ENCODE peak calls at places on chromosomes 1 and 21, in four cellular contexts. F is GM20000, G is astrocyte of the cerebellum, X is astrocyte of the spinal cord. K is an unnamed sample.

GRCh38 chr1:99548924-99549605 is 96.8 kb upstream of the PALMD start:
- DNase-seq in F (no peak), G (peak; percentile 42), X (peak; percentile 65), K (no peak)

GRCh38 chr1:24413350-24414163 is at the start of gene STPG1:
- DNase-seq in F (peak; percentile 89), G (peak; percentile 65), X (peak; percentile 82), K (peak; percentile 50)

GRCh38 chr1:99503276-99503747 is 142.6 kb upstream of the PALMD start:
- DNase-seq in F (no peak), G (peak; percentile 11), X (peak; percentile 71), K (no peak)

GRCh38 chr1:55402117-55402516 is 187.0 kb upstream of the USP24 start:
- DNase-seq in F (no peak), G (peak; percentile 31), X (peak; percentile 68), K (no peak)

GRCh38 chr1:179831852-179832699 is 45.5 kb downstream of the TOR1AIP2 start:
- DNase-seq in F (no peak), G (peak; percentile 70), X (peak; percentile 30), K (no peak)

GRCh38 chr1:247487057-247487456 is 29.2 kb upstream of the OR2B11 start:
- DNase-seq in F (peak; percentile 63), G (peak; percentile 13), X (peak; percentile 10), K (no peak)

GRCh38 chr1:192131914-192132313 is 26.3 kb upstream of the RGS18 start:
- DNase-seq in F (no peak), G (no peak), X (no peak), K (no peak)

GRCh38 chr21:37668462-37669239 is 247.6 kb downstream of the KCNJ6 start:
- DNase-seq in F (no peak), G (no peak), X (no peak), K (no peak)

GRCh38 chr1:29478879-29479278 is 242.6 kb downstream of the PTPRU start:
- DNase-seq in F (no peak), G (no peak), X (no peak), K (peak; percentile 7)

GRCh38 chr1:235075121-235075954 is 53.3 kb downstream of the TOMM20 start:
- DNase-seq in F (peak; percentile 73), G (peak; percentile 32), X (peak; percentile 92), K (no peak)

GRCh38 chr1:9766759-9767442 is 56.9 kb downstream of the CLSTN1 start:
- DNase-seq in F (no peak), G (peak; percentile 98), X (peak; percentile 99), K (no peak)

GRCh38 chr1:44792736-44793502 is 4.9 kb upstream of the BEST4 start:
- DNase-seq in F (no peak), G (no peak), X (no peak), K (no peak)

GRCh38 chr21:43734830-43735229 is 15.9 kb downstream of the PDXK start:
- DNase-seq in F (no peak), G (peak; percentile 83), X (peak; percentile 74), K (no peak)

GRCh38 chr1:233544304-233544703 is 69.6 kb upstream of the KCNK1 start:
- DNase-seq in F (no peak), G (no peak), X (no peak), K (no peak)

GRCh38 chr1:78045850-78046778 is at the start of gene GIPC2:
- DNase-seq in F (peak; percentile 41), G (no peak), X (peak; percentile 35), K (no peak)

GRCh38 chr1:227560814-227561213 is 2.5 kb upstream of the ZNF678 start:
- DNase-seq in F (no peak), G (no peak), X (no peak), K (no peak)

GRCh38 chr1:201268604-201269151 is 14.6 kb upstream of the PKP1 start:
- DNase-seq in F (no peak), G (peak; percentile 18), X (peak; percentile 74), K (no peak)

GRCh38 chr1:226644541-226645176 is 94.4 kb downstream of the ITPKB start:
- DNase-seq in F (no peak), G (no peak), X (no peak), K (no peak)

GRCh38 chr1:77126309-77126708 is 92.9 kb downstream of the PIGK start:
- DNase-seq in F (peak; percentile 31), G (peak; percentile 76), X (peak; percentile 79), K (no peak)

GRCh38 chr1:103284270-103284669 is 175.9 kb upstream of the COL11A1 start:
- DNase-seq in F (no peak), G (peak; percentile 40), X (peak; percentile 75), K (no peak)

GRCh38 chr1:211578640-211579433 is at the start of gene SLC30A1:
- DNase-seq in F (peak; percentile 100), G (peak; percentile 96), X (peak; percentile 99), K (peak; percentile 98)

GRCh38 chr21:44526096-44526997 is 13.6 kb downstream of the KRTAP10-1 start:
- DNase-seq in F (no peak), G (no peak), X (no peak), K (no peak)

GRCh38 chr1:145777357-145778145 is 46.3 kb downstream of the RNF115 start:
- DNase-seq in F (no peak), G (no peak), X (no peak), K (no peak)

GRCh38 chr1:8706995-8707396 is 110.4 kb downstream of the RERE start:
- DNase-seq in F (no peak), G (no peak), X (no peak), K (no peak)

GRCh38 chr1:22855668-22856606 is 116.7 kb downstream of the LACTBL1 start:
- DNase-seq in F (no peak), G (no peak), X (no peak), K (no peak)

GRCh38 chr1:60894121-60894520 is 188.2 kb upstream of the NFIA start:
- DNase-seq in F (no peak), G (no peak), X (no peak), K (no peak)

GRCh38 chr1:56324504-56324903 is 254.9 kb downstream of the PLPP3 start:
- DNase-seq in F (no peak), G (no peak), X (no peak), K (no peak)

GRCh38 chr1:226026833-226027232 is 27.7 kb upstream of the SDE2 start:
- DNase-seq in F (no peak), G (no peak), X (no peak), K (no peak)

GRCh38 chr1:243713470-243714186 is 136.4 kb downstream of the AKT3 start:
- DNase-seq in F (no peak), G (peak; percentile 26), X (peak; percentile 50), K (no peak)

GRCh38 chr1:209863766-209864485 is 36.2 kb downstream of the UTP25 start:
- DNase-seq in F (no peak), G (no peak), X (no peak), K (no peak)

GRCh38 chr21:32562426-32562825 is 22.9 kb downstream of the TCP10L start:
- DNase-seq in F (no peak), G (peak; percentile 39), X (peak; percentile 71), K (no peak)
- TF ChIP-seq CTCF in F (no peak), G (peak; percentile 71), X (peak; percentile 77), K (no peak)

GRCh38 chr1:1510912-1511532 is 940 bp upstream of the ATAD3A start:
- DNase-seq in F (peak; percentile 21), G (no peak), X (peak; percentile 14), K (no peak)
- TF ChIP-seq CTCF in F (no peak), G (no peak), X (no peak), K (no peak)

GRCh38 chr1:89670168-89670567 is 37.2 kb downstream of the LRRC8C start:
- DNase-seq in F (peak; percentile 65), G (peak; percentile 22), X (peak; percentile 54), K (no peak)

GRCh38 chr1:89673251-89673650 is 40.3 kb downstream of the LRRC8C start:
- DNase-seq in F (no peak), G (no peak), X (no peak), K (no peak)

GRCh38 chr1:89671775-89672488 is 39.0 kb downstream of the LRRC8C start:
- DNase-seq in F (no peak), G (no peak), X (peak; percentile 19), K (no peak)

GRCh38 chr1:89670711-89671110 is 37.8 kb downstream of the LRRC8C start:
- DNase-seq in F (no peak), G (no peak), X (no peak), K (no peak)

DNA sequence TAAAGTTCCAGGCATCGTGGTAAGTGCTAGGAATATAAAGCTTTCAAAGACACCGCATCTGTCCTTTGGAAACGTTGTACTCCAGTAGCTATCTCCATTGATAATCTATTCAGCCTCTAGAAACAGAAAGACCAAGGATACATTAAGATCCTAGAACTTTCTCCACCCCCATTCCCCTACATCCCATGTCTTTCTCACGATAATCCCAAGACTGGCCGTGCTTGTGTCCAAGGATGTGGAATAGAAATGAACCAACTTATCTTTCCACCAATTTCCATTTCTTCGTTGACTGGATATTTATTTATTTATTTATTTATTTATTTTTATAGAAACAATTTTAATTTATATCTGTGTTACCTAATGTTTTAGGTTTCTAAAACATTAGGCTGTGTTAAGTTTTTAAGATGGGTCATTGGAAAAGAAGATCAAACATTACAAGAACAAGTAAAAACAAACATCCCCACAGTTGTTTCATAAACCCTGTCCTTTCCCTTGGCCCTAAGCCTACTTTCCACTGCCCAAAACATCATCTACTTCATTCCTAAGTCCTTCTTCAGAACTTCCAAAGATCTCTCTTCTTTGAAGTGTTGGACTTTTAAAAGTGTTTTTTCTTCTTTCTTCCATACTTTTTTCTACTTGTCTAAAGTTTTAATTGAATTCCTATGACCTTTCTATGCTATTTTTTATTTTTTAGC is 39.7 kb downstream of the LRRC8C start:
- DNase-seq in F (no peak), G (no peak), X (peak; percentile 54), K (no peak)
- TF ChIP-seq CTCF in F (no peak), G (no peak), X (no peak), K (no peak)

GRCh38 chr1:67970088-67970487 is 80.3 kb downstream of the DIRAS3 start:
- DNase-seq in F (no peak), G (peak; percentile 77), X (peak; percentile 89), K (no peak)
- TF ChIP-seq CTCF in F (no peak), G (no peak), X (no peak), K (no peak)

K was measured in mesothelial cell of epicardium.